ENCODE peak calls at places on chromosomes 6 and 20, in nine cellular contexts. X, O, K, E, H, I, R, T and W are unnamed samples. For H3K27me3 and H3K4me1, the result is how much of the 10 kb centered on the place peaks cover.

GRCh38 chr6:81774542-81774941 is 22.1 kb upstream of the TENT5A start:
- DNase-seq in X (no peak), O (no peak), K (peak), E (no peak), H (no peak), I (no peak), R (no peak), T (no peak), W (no peak)

GRCh38 chr6:43628392-43629103 is 516 bp downstream of the GTPBP2 start:
- DNase-seq in X (peak), O (peak), K (peak), E (peak), H (peak), I (peak), R (peak), T (peak), W (peak)

GRCh38 chr20:50099565-50099991 is 13.4 kb downstream of the UBE2V1 start:
- DNase-seq in X (no peak), O (no peak), K (peak), E (no peak), H (no peak), I (no peak), R (no peak), T (no peak), W (no peak)

GRCh38 chr6:17408081-17408480 is 14.7 kb downstream of the CAP2 start:
- DNase-seq in X (no peak), O (no peak), K (no peak), E (no peak), H (no peak), I (no peak), R (no peak), T (no peak), W (no peak)

GRCh38 chr20:6265204-6265904 is 142.5 kb upstream of the FERMT1 start:
- DNase-seq in X (peak), O (no peak), K (no peak), E (no peak), H (peak), I (peak), R (peak), T (peak), W (no peak)

GRCh38 chr6:73234732-73235131 is 9.4 kb upstream of the KHDC1L start:
- DNase-seq in X (peak), O (no peak), K (no peak), E (no peak), H (no peak), I (no peak), R (peak), T (no peak), W (no peak)

GRCh38 chr6:138231399-138231886 is 13.2 kb upstream of the PBOV1 start:
- DNase-seq in X (peak), O (no peak), K (no peak), E (no peak), H (no peak), I (no peak), R (no peak), T (no peak), W (no peak)

GRCh38 chr6:169292340-169293124 is 38.9 kb upstream of the THBS2 start:
- DNase-seq in X (peak), O (peak), K (no peak), E (no peak), H (peak), I (peak), R (peak), T (peak), W (no peak)

GRCh38 chr6:62516287-62517152 is 230.5 kb upstream of the KHDRBS2 start:
- DNase-seq in X (no peak), O (no peak), K (no peak), E (peak), H (no peak), I (no peak), R (no peak), T (no peak), W (no peak)

GRCh38 chr20:36384022-36384619 is 78.0 kb downstream of the DLGAP4 start:
- DNase-seq in X (peak), O (no peak), K (no peak), E (peak), H (peak), I (peak), R (peak), T (peak), W (no peak)

GRCh38 chr20:63658749-63659187 is 656 bp downstream of the RTEL1 start:
- DNase-seq in X (no peak), O (peak), K (no peak), E (no peak), H (no peak), I (no peak), R (peak), T (no peak), W (peak)

GRCh38 chr20:24783631-24784492 is 165.2 kb upstream of the CST7 start:
- DNase-seq in X (no peak), O (no peak), K (no peak), E (peak), H (no peak), I (no peak), R (no peak), T (no peak), W (peak)

GRCh38 chr6:47681201-47681990 is 17.0 kb upstream of the ADGRF4 start:
- DNase-seq in X (no peak), O (no peak), K (no peak), E (no peak), H (no peak), I (no peak), R (no peak), T (no peak), W (no peak)

GRCh38 chr20:57811373-57812020 is 101.7 kb upstream of the PMEPA1 start:
- DNase-seq in X (no peak), O (no peak), K (no peak), E (no peak), H (no peak), I (peak), R (no peak), T (no peak), W (peak)

GRCh38 chr6:148240463-148240845 is 102.2 kb upstream of the SASH1 start:
- DNase-seq in X (peak), O (no peak), K (no peak), E (no peak), H (no peak), I (no peak), R (peak), T (no peak), W (no peak)

GRCh38 chr6:13303668-13304017 is 24.7 kb downstream of the TBC1D7 start:
- DNase-seq in X (no peak), O (peak), K (peak), E (no peak), H (no peak), I (peak), R (peak), T (peak), W (peak)

GRCh38 chr20:961768-962167 is 40.3 kb downstream of the RSPO4 start:
- DNase-seq in X (no peak), O (no peak), K (no peak), E (no peak), H (no peak), I (no peak), R (no peak), T (no peak), W (no peak)

GRCh38 chr6:111989743-111990142 is 64.2 kb upstream of the CCN6 start:
- DNase-seq in X (no peak), O (no peak), K (no peak), E (no peak), H (no peak), I (no peak), R (no peak), T (no peak), W (no peak)

GRCh38 chr20:10412591-10413408 is 21.2 kb downstream of the MKKS start:
- DNase-seq in X (no peak), O (no peak), K (no peak), E (no peak), H (no peak), I (no peak), R (no peak), T (no peak), W (no peak)

GRCh38 chr6:3237761-3238662 is 10.6 kb upstream of the TUBB2B start:
- DNase-seq in X (no peak), O (no peak), K (no peak), E (no peak), H (no peak), I (peak), R (no peak), T (no peak), W (no peak)

GRCh38 chr20:3235661-3236324 is 3.2 kb downstream of the SLC4A11 start:
- DNase-seq in X (peak), O (no peak), K (no peak), E (no peak), H (no peak), I (no peak), R (peak), T (no peak), W (no peak)

GRCh38 chr20:47216819-47217410 is 139.6 kb downstream of the ZMYND8 start:
- DNase-seq in X (no peak), O (no peak), K (peak), E (no peak), H (no peak), I (no peak), R (no peak), T (no peak), W (no peak)

GRCh38 chr20:50111120-50111828 is 1.7 kb downstream of the UBE2V1 start:
- DNase-seq in X (peak), O (no peak), K (no peak), E (no peak), H (no peak), I (no peak), R (peak), T (no peak), W (no peak)

GRCh38 chr6:136790411-136791295 is 1.6 kb downstream of the MAP3K5 start:
- DNase-seq in X (no peak), O (no peak), K (no peak), E (no peak), H (no peak), I (no peak), R (no peak), T (no peak), W (no peak)

GRCh38 chr6:31266721-31267360 is 5.1 kb downstream of the HLA-C start:
- DNase-seq in X (no peak), O (no peak), K (no peak), E (no peak), H (no peak), I (no peak), R (no peak), T (no peak), W (no peak)

GRCh38 chr20:57570145-57570850 is 9.4 kb downstream of the PCK1 start:
- DNase-seq in X (no peak), O (no peak), K (peak), E (no peak), H (no peak), I (no peak), R (no peak), T (no peak), W (no peak)

GRCh38 chr6:113833537-113833936 is 23.6 kb upstream of the MARCKS start:
- DNase-seq in X (peak), O (no peak), K (no peak), E (no peak), H (no peak), I (no peak), R (peak), T (no peak), W (no peak)

GRCh38 chr6:138991206-138991605 is 3.2 kb upstream of the REPS1 start:
- DNase-seq in X (no peak), O (no peak), K (no peak), E (no peak), H (no peak), I (no peak), R (no peak), T (no peak), W (no peak)

GRCh38 chr6:52087498-52087999 is at the start of gene PKHD1:
- DNase-seq in X (peak), O (no peak), K (peak), E (peak), H (peak), I (peak), R (peak), T (no peak), W (no peak)

GRCh38 chr20:24701027-24701426 is 231.6 kb downstream of the SYNDIG1 start:
- DNase-seq in X (no peak), O (no peak), K (peak), E (no peak), H (no peak), I (no peak), R (no peak), T (no peak), W (peak)

GRCh38 chr6:56909115-56909907 is 45.6 kb upstream of the BEND6 start:
- DNase-seq in X (peak), O (no peak), K (no peak), E (no peak), H (no peak), I (no peak), R (peak), T (no peak), W (no peak)

GRCh38 chr6:43977404-43978111 is 149.7 kb downstream of the MRPL14 start:
- DNase-seq in X (no peak), O (no peak), K (peak), E (no peak), H (no peak), I (no peak), R (no peak), T (no peak), W (no peak)

GRCh38 chr6:22437665-22438064 is 131.7 kb upstream of the HDGFL1 start:
- DNase-seq in X (peak), O (no peak), K (no peak), E (no peak), H (no peak), I (no peak), R (peak), T (no peak), W (no peak)

GRCh38 chr6:9554806-9555205 is 860.1 kb downstream of the TFAP2A start:
- DNase-seq in X (no peak), O (no peak), K (no peak), E (no peak), H (no peak), I (no peak), R (no peak), T (no peak), W (no peak)

GRCh38 chr6:9554351-9554750 is 860.5 kb downstream of the TFAP2A start:
- DNase-seq in X (no peak), O (no peak), K (no peak), E (no peak), H (no peak), I (no peak), R (no peak), T (no peak), W (no peak)

DNA sequence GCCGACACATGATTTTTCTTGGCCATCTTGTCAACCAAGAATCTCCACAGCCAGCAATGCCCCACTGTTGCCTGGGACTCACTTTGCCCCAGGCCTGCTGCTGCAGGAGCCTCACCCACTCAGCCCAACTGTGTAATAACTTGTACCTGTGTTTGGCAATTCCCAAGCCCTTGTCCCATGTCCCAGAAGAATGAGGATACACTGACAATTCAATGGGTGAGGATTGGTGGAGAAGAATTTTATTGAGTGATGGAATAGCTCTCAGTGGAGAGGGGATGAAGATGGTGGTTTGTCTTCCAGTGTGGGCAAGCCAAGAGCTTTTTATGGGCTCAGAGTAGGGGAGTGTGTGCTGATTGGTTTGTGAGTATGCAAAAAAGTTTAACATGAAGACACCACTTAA is 861.9 kb downstream of the TFAP2A start:
- DNase-seq in X (no peak), O (no peak), K (no peak), E (no peak), H (no peak), I (no peak), R (no peak), T (no peak), W (no peak)
- H3K27me3 ChIP-seq in X (under half), O (under half), K (under half), E (under half), H (under half), I (under half), R (under half), T (under half), W (under half)

GRCh38 chr20:62377064-62377461 is 9.8 kb upstream of the RPS21 start:
- DNase-seq in X (no peak), O (no peak), K (no peak), E (no peak), H (no peak), I (peak), R (no peak), T (no peak), W (no peak)
- H3K4me1 ChIP-seq in X (half or more), O (under half), K (under half), E (under half), H (half or more), I (half or more), R (under half), T (under half), W (under half)

DNA sequence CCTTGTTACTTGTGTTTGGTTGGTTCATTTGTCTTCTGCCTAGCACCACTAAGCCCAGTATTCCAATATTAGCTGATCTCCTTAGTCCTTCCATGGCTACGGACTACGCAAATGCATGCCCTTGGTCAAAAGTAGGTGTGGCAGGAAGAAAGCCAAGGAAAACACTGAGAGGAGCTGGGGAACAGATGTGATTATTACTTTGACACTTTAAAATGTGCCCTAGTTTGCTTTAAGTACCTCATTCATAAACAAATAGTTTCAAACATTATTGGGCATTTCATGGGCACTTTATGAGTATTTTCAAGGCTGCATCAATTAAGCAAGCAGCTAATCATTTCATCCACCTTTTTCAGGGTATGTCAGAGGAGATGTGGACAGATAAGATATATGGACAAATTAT is 60.1 kb upstream of the HDDC2 start:
- DNase-seq in X (no peak), O (no peak), K (no peak), E (no peak), H (no peak), I (no peak), R (no peak), T (no peak), W (no peak)
- H3K27me3 ChIP-seq in X (under half), O (under half), K (under half), E (under half), H (half or more), I (under half), R (under half), T (under half), W (under half)

DNA sequence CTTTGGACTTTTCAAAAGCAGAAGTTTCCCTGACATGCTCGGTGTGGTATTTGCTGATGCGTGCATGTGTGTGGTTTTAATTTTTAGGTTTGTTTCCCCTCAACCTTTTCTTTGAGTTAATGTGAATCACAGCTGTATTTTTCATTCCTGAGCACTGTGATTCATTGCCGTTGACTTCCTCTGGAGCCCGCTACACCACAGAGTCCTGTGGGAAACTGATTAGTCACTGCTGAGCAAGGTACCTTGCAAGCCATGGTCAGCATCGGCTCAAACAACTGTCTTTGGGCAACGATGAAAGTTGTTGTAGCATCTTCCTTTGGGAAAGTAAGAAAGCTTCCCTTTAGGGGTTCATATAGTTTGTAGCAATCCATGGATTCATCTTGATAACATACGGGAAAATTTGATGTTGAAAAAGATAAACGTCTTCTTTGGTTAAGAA is 57.5 kb downstream of the RIN2 start:
- DNase-seq in X (peak), O (peak), K (no peak), E (no peak), H (peak), I (peak), R (peak), T (peak), W (no peak)
- H3K4me1 ChIP-seq in X (under half), O (under half), K (under half), E (under half), H (under half), I (under half), R (under half), T (half or more), W (under half)

GRCh38 chr6:4533576-4533975 is 242.6 kb upstream of the CDYL start:
- DNase-seq in X (no peak), O (no peak), K (no peak), E (no peak), H (no peak), I (no peak), R (no peak), T (peak), W (no peak)
- H3K27me3 ChIP-seq in X (under half), O (under half), K (under half), E (under half), H (under half), I (under half), R (under half), T (under half), W (under half)